ENCODE peak calls at places on chromosomes 2 and 18, in four cellular contexts. R is B cell, J is A549, O is HL-60. Z is an unnamed sample.

GRCh38 chr2:147211484-147211883 is 633.3 kb upstream of the ACVR2A start:
- DNase-seq in J (no peak), O (no peak), R (no peak), Z (no peak)

GRCh38 chr2:201631041-201631440 is 12.3 kb downstream of the TMEM237 start:
- DNase-seq in J (no peak), O (no peak), R (no peak), Z (no peak)

GRCh38 chr2:158893057-158893456 is 75.4 kb upstream of the TANC1 start:
- DNase-seq in O (no peak), J (no peak), R (no peak), Z (no peak)

GRCh38 chr18:37309059-37309458 is 256.5 kb downstream of the CELF4 start:
- DNase-seq in J (no peak), R (no peak), O (no peak), Z (no peak)

GRCh38 chr18:49846263-49846662 is 32.9 kb upstream of the ACAA2 start:
- DNase-seq in R (no peak), J (no peak), O (no peak), Z (no peak)

GRCh38 chr2:99819766-99820165 is 322.6 kb downstream of the AFF3 start:
- DNase-seq in O (no peak), J (no peak), R (no peak), Z (no peak)

GRCh38 chr2:27379383-27379839 is 1.1 kb downstream of the ZNF513 start:
- DNase-seq in J (no peak), O (no peak), R (no peak), Z (no peak)

GRCh38 chr18:9474103-9474982 is 970 bp upstream of the RALBP1 start:
- DNase-seq in J (peak), R (no peak), O (no peak), Z (no peak)

GRCh38 chr2:182047544-182047943 is 61.9 kb downstream of the PPP1R1C start:
- DNase-seq in O (no peak), R (no peak), J (no peak), Z (no peak)

GRCh38 chr2:102278720-102279390 is 32.5 kb upstream of the IL1RL1 start:
- DNase-seq in R (no peak), J (no peak), O (no peak), Z (no peak)

GRCh38 chr2:234500394-234501006 is 3.6 kb upstream of the ARL4C start:
- DNase-seq in O (no peak), J (no peak), R (peak), Z (peak)

GRCh38 chr2:70923378-70924015 is 12.2 kb upstream of the ATP6V1B1 start:
- DNase-seq in R (no peak), O (no peak), J (peak), Z (peak)

GRCh38 chr2:70855679-70856078 is 20.1 kb upstream of the CD207 start:
- DNase-seq in J (no peak), R (no peak), O (no peak), Z (no peak)

GRCh38 chr2:15159751-15160177 is 401.4 kb downstream of the NBAS start:
- DNase-seq in O (peak), J (no peak), R (no peak), Z (peak)

GRCh38 chr18:39523281-39523680 is 1957.7 kb upstream of the CELF4 start:
- DNase-seq in J (peak), R (no peak), O (no peak), Z (no peak)

GRCh38 chr2:232857158-232857563 is 12.9 kb upstream of the SNORC start:
- DNase-seq in R (no peak), O (no peak), J (peak), Z (no peak)

GRCh38 chr2:136137982-136138381 is 20.0 kb upstream of the CXCR4 start:
- DNase-seq in R (no peak), J (no peak), O (peak), Z (no peak)

GRCh38 chr2:65416945-65417344 is 15.5 kb downstream of the SPRED2 start:
- DNase-seq in J (no peak), O (no peak), R (no peak), Z (no peak)

GRCh38 chr18:67486534-67486933 is 30.0 kb downstream of the DSEL start:
- DNase-seq in R (no peak), O (no peak), J (no peak), Z (no peak)

GRCh38 chr18:63148449-63149199 is 170.9 kb downstream of the BCL2 start:
- DNase-seq in R (peak), O (no peak), J (no peak), Z (no peak)

GRCh38 chr2:109271920-109272319 is 142.9 kb downstream of the SH3RF3 start:
- DNase-seq in J (no peak), R (no peak), O (no peak), Z (no peak)

GRCh38 chr18:22412502-22412901 is 5.2 kb downstream of the CTAGE1 start:
- DNase-seq in O (no peak), R (no peak), J (no peak), Z (no peak)

GRCh38 chr2:238985036-238985729 is 137.3 kb downstream of the TWIST2 start:
- DNase-seq in O (no peak), J (no peak), R (no peak), Z (no peak)

GRCh38 chr2:239344857-239345216 is 56.0 kb downstream of the HDAC4 start:
- DNase-seq in O (no peak), R (no peak), J (no peak), Z (no peak)

GRCh38 chr2:104790100-104790811 is 63.7 kb upstream of the POU3F3 start:
- DNase-seq in O (no peak), R (no peak), J (no peak), Z (no peak)

GRCh38 chr2:196322963-196323810 is 151.8 kb upstream of the STK17B start:
- DNase-seq in R (no peak), J (no peak), O (no peak), Z (no peak)
- TF ChIP-seq CTCF in R (no peak), J (no peak), O (no peak), Z (no peak)

DNA sequence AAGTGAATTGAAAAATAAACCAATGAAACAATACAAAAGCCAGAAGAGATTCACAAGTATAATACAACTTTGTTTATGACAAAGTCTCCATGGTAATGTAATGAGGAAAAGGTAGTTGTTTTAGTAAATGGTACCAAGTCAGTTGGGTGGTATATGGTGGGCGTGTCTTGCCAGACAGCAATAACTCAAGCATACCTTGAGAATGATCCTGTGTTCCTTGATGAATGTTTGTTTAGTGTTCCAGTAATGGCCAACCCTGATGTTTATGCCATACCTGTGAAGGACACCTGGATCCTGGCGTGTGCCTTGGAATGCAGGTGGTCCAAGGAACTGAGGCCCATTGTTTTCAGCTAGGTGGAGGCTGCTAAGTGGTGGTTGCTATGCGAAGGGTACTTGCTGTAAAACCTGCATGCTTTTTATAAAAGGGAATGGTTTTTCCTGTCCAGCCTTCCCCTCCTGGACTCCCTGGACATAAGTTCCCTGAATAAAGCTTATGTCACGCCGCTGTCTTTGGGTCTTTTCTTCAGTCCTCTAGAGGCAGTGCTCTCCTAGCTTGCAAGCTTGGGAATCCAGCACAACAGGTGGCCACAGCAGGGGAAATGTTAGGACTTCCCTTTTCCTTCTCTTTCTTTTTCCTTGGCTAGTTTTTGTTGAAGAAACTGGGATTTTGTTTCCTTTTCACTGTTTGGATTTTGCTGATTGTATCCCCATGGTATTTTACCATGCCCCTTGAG is 54.7 kb downstream of the MTA3 start:
- DNase-seq in O (no peak), R (no peak), J (no peak), Z (no peak)
- TF ChIP-seq CTCF in O (no peak), R (no peak), J (no peak), Z (no peak)

DNA sequence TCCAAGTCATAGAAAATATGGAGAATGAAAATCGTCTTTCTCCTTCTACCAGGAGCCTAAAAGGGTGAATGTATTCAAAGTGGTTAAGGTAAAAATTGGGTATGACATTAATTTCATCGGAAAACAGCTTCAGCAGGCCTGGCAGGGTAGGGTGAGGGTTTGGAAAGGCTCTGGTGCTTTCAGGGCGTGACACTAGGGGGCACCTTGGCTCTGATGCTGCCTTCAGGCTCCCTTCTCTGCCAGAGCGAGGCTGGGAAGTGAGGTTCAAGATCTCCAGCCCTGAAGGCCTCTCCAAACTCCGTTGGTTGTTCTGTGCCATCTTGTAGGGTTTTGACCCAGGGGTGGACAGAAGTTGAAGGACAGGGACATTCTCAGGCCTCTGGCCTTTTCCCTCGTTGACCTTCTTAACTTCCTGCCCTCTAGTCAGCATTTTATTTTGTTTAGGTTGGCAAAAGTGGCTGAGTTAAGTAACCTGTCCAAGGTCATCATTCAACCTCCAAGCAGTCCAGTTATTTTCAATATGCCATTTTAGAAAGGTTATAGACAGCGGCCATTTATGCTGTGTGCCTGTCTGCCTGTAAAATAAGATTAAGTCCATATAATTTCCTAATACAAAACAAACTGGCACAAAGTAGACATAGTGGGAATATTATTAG is 40.3 kb downstream of the EML6 start:
- DNase-seq in J (peak), O (no peak), R (no peak), Z (peak)
- TF ChIP-seq CTCF in J (peak), O (peak), R (no peak), Z (peak)

GRCh38 chr2:119029297-119029696 is 87.3 kb downstream of the MARCO start:
- DNase-seq in J (no peak), O (no peak), R (no peak), Z (no peak)
- TF ChIP-seq CTCF in J (no peak), O (no peak), R (no peak), Z (no peak)